ENCODE peak calls at places on chromosome 9, in five cellular contexts. One of them, this sample, is unnamed.

GRCh38 chr9:117290809-117291208 is 124.0 kb downstream of the ASTN2 start:
- DNase-seq in CD4-positive, CD25-positive, alpha-beta regulatory T cell: no peak
- DNase-seq in iPS DF 6.9: no peak
- DNase-seq in A549: no peak
- DNase-seq in tibial artery: no peak
- DNase-seq in this sample: no peak

GRCh38 chr9:86795047-86795437 is 152.3 kb downstream of the GAS1 start:
- DNase-seq in CD4-positive, CD25-positive, alpha-beta regulatory T cell: no peak
- DNase-seq in iPS DF 6.9: no peak
- DNase-seq in A549: no peak
- DNase-seq in tibial artery: no peak
- DNase-seq in this sample: no peak

GRCh38 chr9:123655681-123656423 is 274.1 kb downstream of the DENND1A start:
- DNase-seq in CD4-positive, CD25-positive, alpha-beta regulatory T cell: no peak
- DNase-seq in iPS DF 6.9: no peak
- DNase-seq in A549: no peak
- DNase-seq in tibial artery: no peak
- DNase-seq in this sample: no peak

GRCh38 chr9:123268950-123269302 is 540 bp upstream of the STRBP start:
- DNase-seq in CD4-positive, CD25-positive, alpha-beta regulatory T cell: no peak
- DNase-seq in iPS DF 6.9: no peak
- DNase-seq in A549: no peak
- DNase-seq in tibial artery: no peak
- DNase-seq in this sample: no peak

GRCh38 chr9:98995059-98995665 is 51.5 kb downstream of the COL15A1 start:
- DNase-seq in CD4-positive, CD25-positive, alpha-beta regulatory T cell: no peak
- DNase-seq in iPS DF 6.9: no peak
- DNase-seq in A549: no peak
- DNase-seq in tibial artery: peak
- DNase-seq in this sample: no peak

GRCh38 chr9:297104-297794 is 82.6 kb downstream of the DOCK8 start:
- DNase-seq in CD4-positive, CD25-positive, alpha-beta regulatory T cell: peak
- DNase-seq in iPS DF 6.9: no peak
- DNase-seq in A549: peak
- DNase-seq in tibial artery: peak
- DNase-seq in this sample: peak

GRCh38 chr9:33350310-33350709 is 52.1 kb downstream of the AQP7 start:
- DNase-seq in CD4-positive, CD25-positive, alpha-beta regulatory T cell: no peak
- DNase-seq in iPS DF 6.9: no peak
- DNase-seq in A549: peak
- DNase-seq in tibial artery: no peak
- DNase-seq in this sample: no peak

GRCh38 chr9:109349431-109349846 is 28.6 kb upstream of the EPB41L4B start:
- DNase-seq in CD4-positive, CD25-positive, alpha-beta regulatory T cell: no peak
- DNase-seq in iPS DF 6.9: no peak
- DNase-seq in A549: peak
- DNase-seq in tibial artery: no peak
- DNase-seq in this sample: no peak

GRCh38 chr9:1458503-1458902 is 408.3 kb downstream of the DMRT2 start:
- DNase-seq in CD4-positive, CD25-positive, alpha-beta regulatory T cell: no peak
- DNase-seq in iPS DF 6.9: no peak
- DNase-seq in A549: no peak
- DNase-seq in tibial artery: no peak
- DNase-seq in this sample: peak

GRCh38 chr9:1457460-1457859 is 407.3 kb downstream of the DMRT2 start:
- DNase-seq in CD4-positive, CD25-positive, alpha-beta regulatory T cell: no peak
- DNase-seq in iPS DF 6.9: no peak
- DNase-seq in A549: no peak
- DNase-seq in tibial artery: no peak
- DNase-seq in this sample: no peak

GRCh38 chr9:1460143-1460769 is 410.1 kb downstream of the DMRT2 start:
- DNase-seq in CD4-positive, CD25-positive, alpha-beta regulatory T cell: peak
- DNase-seq in iPS DF 6.9: peak
- DNase-seq in A549: no peak
- DNase-seq in tibial artery: no peak
- DNase-seq in this sample: no peak

GRCh38 chr9:1462626-1463308 is 412.6 kb downstream of the DMRT2 start:
- DNase-seq in CD4-positive, CD25-positive, alpha-beta regulatory T cell: no peak
- DNase-seq in iPS DF 6.9: no peak
- DNase-seq in A549: no peak
- DNase-seq in tibial artery: no peak
- DNase-seq in this sample: peak
- H3K27ac ChIP-seq in CD4-positive, CD25-positive, alpha-beta regulatory T cell: no peak
- H3K27ac ChIP-seq in iPS DF 6.9: no peak
- H3K27ac ChIP-seq in A549: no peak
- H3K27ac ChIP-seq in tibial artery: no peak
- H3K27ac ChIP-seq in this sample: peak

GRCh38 chr9:89482056-89482784 is 15.7 kb downstream of the SEMA4D start:
- DNase-seq in CD4-positive, CD25-positive, alpha-beta regulatory T cell: no peak
- DNase-seq in iPS DF 6.9: no peak
- DNase-seq in A549: no peak
- DNase-seq in tibial artery: no peak
- DNase-seq in this sample: no peak
- H3K27ac ChIP-seq in CD4-positive, CD25-positive, alpha-beta regulatory T cell: peak
- H3K27ac ChIP-seq in iPS DF 6.9: no peak
- H3K27ac ChIP-seq in A549: no peak
- H3K27ac ChIP-seq in tibial artery: no peak
- H3K27ac ChIP-seq in this sample: no peak

DNA sequence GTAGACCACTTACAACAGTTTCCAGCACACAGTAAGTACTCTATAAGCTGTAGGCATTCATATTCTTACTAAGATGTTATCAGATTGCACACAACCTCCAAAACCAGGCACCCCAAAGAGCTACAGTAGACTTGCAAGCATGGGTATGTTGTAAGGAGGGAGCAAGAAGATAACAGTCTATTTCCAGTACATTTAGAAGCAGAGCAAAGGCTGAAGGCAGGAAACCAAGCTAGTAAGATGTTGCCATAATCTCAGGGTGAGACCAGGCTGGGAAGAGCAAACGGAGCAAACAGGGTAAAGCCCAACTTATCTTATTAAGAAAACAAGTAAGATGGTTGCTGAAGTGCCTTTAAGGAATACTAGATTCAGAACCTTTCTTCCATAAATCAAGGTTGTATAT is 161.1 kb downstream of the GLIS3 start:
- DNase-seq in CD4-positive, CD25-positive, alpha-beta regulatory T cell: no peak
- DNase-seq in iPS DF 6.9: no peak
- DNase-seq in A549: no peak
- DNase-seq in tibial artery: no peak
- DNase-seq in this sample: no peak
- H3K27ac ChIP-seq in CD4-positive, CD25-positive, alpha-beta regulatory T cell: no peak
- H3K27ac ChIP-seq in iPS DF 6.9: no peak
- H3K27ac ChIP-seq in A549: peak
- H3K27ac ChIP-seq in tibial artery: no peak
- H3K27ac ChIP-seq in this sample: no peak

DNA sequence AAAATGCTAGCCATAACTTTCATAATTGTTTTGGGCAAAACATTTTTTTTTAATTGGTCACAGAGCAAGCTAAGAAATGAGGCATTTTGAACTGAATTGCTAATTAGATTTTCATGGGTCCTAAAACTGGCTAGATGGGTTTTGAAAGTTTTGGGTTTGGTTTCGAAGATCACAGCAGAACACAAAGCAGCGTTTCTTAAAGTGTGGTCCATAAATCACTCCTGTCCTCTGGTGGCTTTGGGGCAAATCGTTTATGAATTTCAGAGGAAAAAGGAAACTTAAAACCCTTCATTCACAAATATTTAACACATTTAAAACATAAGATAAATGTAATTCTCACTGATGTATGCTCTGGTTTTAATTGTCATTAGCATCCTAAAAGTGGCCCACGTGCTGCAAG is 503.7 kb downstream of the SPATA31D1 start:
- DNase-seq in CD4-positive, CD25-positive, alpha-beta regulatory T cell: no peak
- DNase-seq in iPS DF 6.9: no peak
- DNase-seq in A549: no peak
- DNase-seq in tibial artery: no peak
- DNase-seq in this sample: no peak
- H3K27ac ChIP-seq in CD4-positive, CD25-positive, alpha-beta regulatory T cell: no peak
- H3K27ac ChIP-seq in iPS DF 6.9: no peak
- H3K27ac ChIP-seq in A549: no peak
- H3K27ac ChIP-seq in tibial artery: no peak
- H3K27ac ChIP-seq in this sample: no peak

GRCh38 chr9:128068656-128069221 is 707 bp downstream of the SLC25A25 start:
- DNase-seq in CD4-positive, CD25-positive, alpha-beta regulatory T cell: peak
- DNase-seq in iPS DF 6.9: no peak
- DNase-seq in A549: no peak
- DNase-seq in tibial artery: no peak
- DNase-seq in this sample: no peak

GRCh38 chr9:128067898-128068655 is at the start of gene SLC25A25:
- DNase-seq in CD4-positive, CD25-positive, alpha-beta regulatory T cell: peak
- DNase-seq in iPS DF 6.9: peak
- DNase-seq in A549: peak
- DNase-seq in tibial artery: peak
- DNase-seq in this sample: peak

GRCh38 chr9:128066713-128067621 is at the start of gene NAIF1:
- DNase-seq in CD4-positive, CD25-positive, alpha-beta regulatory T cell: peak
- DNase-seq in iPS DF 6.9: peak
- DNase-seq in A549: peak
- DNase-seq in tibial artery: peak
- DNase-seq in this sample: peak

GRCh38 chr9:128067622-128067897 is 440 bp upstream of the NAIF1 start:
- DNase-seq in CD4-positive, CD25-positive, alpha-beta regulatory T cell: no peak
- DNase-seq in iPS DF 6.9: no peak
- DNase-seq in A549: no peak
- DNase-seq in tibial artery: no peak
- DNase-seq in this sample: no peak

GRCh38 chr9:128065907-128066712 is 1.0 kb downstream of the NAIF1 start:
- DNase-seq in CD4-positive, CD25-positive, alpha-beta regulatory T cell: no peak
- DNase-seq in iPS DF 6.9: no peak
- DNase-seq in A549: no peak
- DNase-seq in tibial artery: no peak
- DNase-seq in this sample: no peak
- H3K27ac ChIP-seq in CD4-positive, CD25-positive, alpha-beta regulatory T cell: peak
- H3K27ac ChIP-seq in iPS DF 6.9: no peak
- H3K27ac ChIP-seq in A549: peak
- H3K27ac ChIP-seq in tibial artery: peak
- H3K27ac ChIP-seq in this sample: no peak

GRCh38 chr9:75712690-75713089 is 177.8 kb upstream of the PCSK5 start:
- DNase-seq in CD4-positive, CD25-positive, alpha-beta regulatory T cell: no peak
- DNase-seq in iPS DF 6.9: no peak
- DNase-seq in A549: no peak
- DNase-seq in tibial artery: no peak
- DNase-seq in this sample: peak
- H3K27ac ChIP-seq in CD4-positive, CD25-positive, alpha-beta regulatory T cell: no peak
- H3K27ac ChIP-seq in iPS DF 6.9: no peak
- H3K27ac ChIP-seq in A549: no peak
- H3K27ac ChIP-seq in tibial artery: no peak
- H3K27ac ChIP-seq in this sample: no peak